ENCODE peak calls at places on chromosomes 3 and 15, in seven cellular contexts. One of them, this sample, is unnamed.

GRCh38 chr3:176953106-176954080 is 243.9 kb downstream of the TBL1XR1 start:
- DNase-seq in astrocyte: peak; percentile 51
- DNase-seq in psoas muscle: peak; percentile 64
- DNase-seq in IMR-90: peak; percentile 75
- DNase-seq in sigmoid colon: peak; percentile 86
- DNase-seq in right lobe of liver: peak; percentile 87
- DNase-seq in cardiac muscle cell: peak; percentile 75
- DNase-seq in this sample: no peak

GRCh38 chr15:41926184-41927056 is 32.6 kb upstream of the SPTBN5 start:
- DNase-seq in astrocyte: no peak
- DNase-seq in psoas muscle: no peak
- DNase-seq in IMR-90: no peak
- DNase-seq in sigmoid colon: no peak
- DNase-seq in right lobe of liver: no peak
- DNase-seq in cardiac muscle cell: no peak
- DNase-seq in this sample: no peak

GRCh38 chr3:66577804-66578203 is 77.0 kb upstream of the LRIG1 start:
- DNase-seq in astrocyte: no peak
- DNase-seq in psoas muscle: no peak
- DNase-seq in IMR-90: no peak
- DNase-seq in sigmoid colon: no peak
- DNase-seq in right lobe of liver: no peak
- DNase-seq in cardiac muscle cell: no peak
- DNase-seq in this sample: no peak

GRCh38 chr3:47162695-47163022 is 1.3 kb downstream of the SETD2 start:
- DNase-seq in astrocyte: no peak
- DNase-seq in psoas muscle: no peak
- DNase-seq in IMR-90: peak; percentile 16
- DNase-seq in sigmoid colon: no peak
- DNase-seq in right lobe of liver: no peak
- DNase-seq in cardiac muscle cell: peak; percentile 12
- DNase-seq in this sample: no peak

GRCh38 chr15:58247803-58248503 is 109.8 kb downstream of the AQP9 start:
- DNase-seq in astrocyte: no peak
- DNase-seq in psoas muscle: peak; percentile 81
- DNase-seq in IMR-90: peak; percentile 25
- DNase-seq in sigmoid colon: no peak
- DNase-seq in right lobe of liver: peak; percentile 89
- DNase-seq in cardiac muscle cell: peak; percentile 30
- DNase-seq in this sample: no peak

GRCh38 chr3:144128117-144128892 is 156.7 kb downstream of the DIPK2A start:
- DNase-seq in astrocyte: no peak
- DNase-seq in psoas muscle: no peak
- DNase-seq in IMR-90: no peak
- DNase-seq in sigmoid colon: no peak
- DNase-seq in right lobe of liver: no peak
- DNase-seq in cardiac muscle cell: no peak
- DNase-seq in this sample: no peak

GRCh38 chr3:111252795-111253194 is 181.2 kb downstream of the NECTIN3 start:
- DNase-seq in astrocyte: peak; percentile 24
- DNase-seq in psoas muscle: no peak
- DNase-seq in IMR-90: peak; percentile 51
- DNase-seq in sigmoid colon: no peak
- DNase-seq in right lobe of liver: no peak
- DNase-seq in cardiac muscle cell: peak; percentile 59
- DNase-seq in this sample: no peak

GRCh38 chr3:151426337-151426648 is 34.6 kb downstream of the IGSF10 start:
- DNase-seq in astrocyte: no peak
- DNase-seq in psoas muscle: no peak
- DNase-seq in IMR-90: no peak
- DNase-seq in sigmoid colon: no peak
- DNase-seq in right lobe of liver: no peak
- DNase-seq in cardiac muscle cell: no peak
- DNase-seq in this sample: no peak

GRCh38 chr3:184384342-184384741 is 4.5 kb downstream of the CHRD start:
- DNase-seq in astrocyte: no peak
- DNase-seq in psoas muscle: no peak
- DNase-seq in IMR-90: no peak
- DNase-seq in sigmoid colon: no peak
- DNase-seq in right lobe of liver: peak; percentile 40
- DNase-seq in cardiac muscle cell: no peak
- DNase-seq in this sample: no peak

GRCh38 chr15:43361313-43361903 is 9.4 kb downstream of the ZSCAN29 start:
- DNase-seq in astrocyte: no peak
- DNase-seq in psoas muscle: no peak
- DNase-seq in IMR-90: no peak
- DNase-seq in sigmoid colon: no peak
- DNase-seq in right lobe of liver: no peak
- DNase-seq in cardiac muscle cell: no peak
- DNase-seq in this sample: no peak

GRCh38 chr3:167749209-167749608 is 13.7 kb downstream of the SERPINI1 start:
- DNase-seq in astrocyte: no peak
- DNase-seq in psoas muscle: no peak
- DNase-seq in IMR-90: no peak
- DNase-seq in sigmoid colon: no peak
- DNase-seq in right lobe of liver: no peak
- DNase-seq in cardiac muscle cell: no peak
- DNase-seq in this sample: no peak

GRCh38 chr3:167743799-167744198 is 8.3 kb downstream of the SERPINI1 start:
- DNase-seq in astrocyte: no peak
- DNase-seq in psoas muscle: no peak
- DNase-seq in IMR-90: peak; percentile 1
- DNase-seq in sigmoid colon: no peak
- DNase-seq in right lobe of liver: no peak
- DNase-seq in cardiac muscle cell: no peak
- DNase-seq in this sample: no peak

GRCh38 chr3:167750273-167750971 is 14.9 kb downstream of the SERPINI1 start:
- DNase-seq in astrocyte: no peak
- DNase-seq in psoas muscle: no peak
- DNase-seq in IMR-90: no peak
- DNase-seq in sigmoid colon: no peak
- DNase-seq in right lobe of liver: no peak
- DNase-seq in cardiac muscle cell: no peak
- DNase-seq in this sample: no peak

GRCh38 chr3:167754049-167754448 is 18.5 kb downstream of the SERPINI1 start:
- DNase-seq in astrocyte: no peak
- DNase-seq in psoas muscle: no peak
- DNase-seq in IMR-90: no peak
- DNase-seq in sigmoid colon: no peak
- DNase-seq in right lobe of liver: no peak
- DNase-seq in cardiac muscle cell: no peak
- DNase-seq in this sample: no peak

GRCh38 chr3:167749728-167750127 is 14.2 kb downstream of the SERPINI1 start:
- DNase-seq in astrocyte: no peak
- DNase-seq in psoas muscle: no peak
- DNase-seq in IMR-90: no peak
- DNase-seq in sigmoid colon: no peak
- DNase-seq in right lobe of liver: no peak
- DNase-seq in cardiac muscle cell: no peak
- DNase-seq in this sample: no peak
- H3K27ac ChIP-seq in astrocyte: no peak overlapping the region
- H3K27ac ChIP-seq in psoas muscle: no peak overlapping the region
- H3K27ac ChIP-seq in IMR-90: no peak overlapping the region
- H3K27ac ChIP-seq in sigmoid colon: no peak overlapping the region
- H3K27ac ChIP-seq in right lobe of liver: no peak overlapping the region
- H3K27ac ChIP-seq in cardiac muscle cell: no peak overlapping the region
- H3K27ac ChIP-seq in this sample: no peak overlapping the region

GRCh38 chr15:39874890-39875549 is 45.0 kb downstream of the GPR176 start:
- DNase-seq in astrocyte: no peak
- DNase-seq in psoas muscle: no peak
- DNase-seq in IMR-90: no peak
- DNase-seq in sigmoid colon: no peak
- DNase-seq in right lobe of liver: no peak
- DNase-seq in cardiac muscle cell: peak; percentile 64
- DNase-seq in this sample: no peak
- TF ChIP-seq CTCF in astrocyte: peak; percentile 52
- TF ChIP-seq CTCF in psoas muscle: peak; percentile 31
- TF ChIP-seq CTCF in IMR-90: peak; percentile 51
- TF ChIP-seq CTCF in sigmoid colon: no peak
- TF ChIP-seq CTCF in right lobe of liver: peak; percentile 80
- TF ChIP-seq CTCF in cardiac muscle cell: peak; percentile 67
- TF ChIP-seq CTCF in this sample: peak; percentile 58

GRCh38 chr3:43996379-43997301 is 245.0 kb upstream of the TOPAZ1 start:
- DNase-seq in astrocyte: no peak
- DNase-seq in psoas muscle: no peak
- DNase-seq in IMR-90: no peak
- DNase-seq in sigmoid colon: no peak
- DNase-seq in right lobe of liver: no peak
- DNase-seq in cardiac muscle cell: peak; percentile 29
- DNase-seq in this sample: no peak

GRCh38 chr3:43995078-43995928 is 246.4 kb upstream of the TOPAZ1 start:
- DNase-seq in astrocyte: no peak
- DNase-seq in psoas muscle: no peak
- DNase-seq in IMR-90: no peak
- DNase-seq in sigmoid colon: no peak
- DNase-seq in right lobe of liver: no peak
- DNase-seq in cardiac muscle cell: peak; percentile 19
- DNase-seq in this sample: no peak

GRCh38 chr3:43994594-43995077 is 247.1 kb upstream of the TOPAZ1 start:
- DNase-seq in astrocyte: no peak
- DNase-seq in psoas muscle: no peak
- DNase-seq in IMR-90: no peak
- DNase-seq in sigmoid colon: no peak
- DNase-seq in right lobe of liver: no peak
- DNase-seq in cardiac muscle cell: no peak
- DNase-seq in this sample: no peak

GRCh38 chr3:43997788-43998373 is 243.8 kb upstream of the TOPAZ1 start:
- DNase-seq in astrocyte: no peak
- DNase-seq in psoas muscle: no peak
- DNase-seq in IMR-90: no peak
- DNase-seq in sigmoid colon: no peak
- DNase-seq in right lobe of liver: no peak
- DNase-seq in cardiac muscle cell: no peak
- DNase-seq in this sample: no peak

GRCh38 chr3:43995929-43996378 is 245.7 kb upstream of the TOPAZ1 start:
- DNase-seq in astrocyte: no peak
- DNase-seq in psoas muscle: no peak
- DNase-seq in IMR-90: no peak
- DNase-seq in sigmoid colon: no peak
- DNase-seq in right lobe of liver: no peak
- DNase-seq in cardiac muscle cell: no peak
- DNase-seq in this sample: no peak
- H3K27me3 ChIP-seq in astrocyte: peaks cover 57% of the 10 kb centered on the region
- H3K27me3 ChIP-seq in psoas muscle: peaks cover 92% of the 10 kb centered on the region
- H3K27me3 ChIP-seq in IMR-90: peaks cover 70% of the 10 kb centered on the region
- H3K27me3 ChIP-seq in sigmoid colon: peaks cover 73% of the 10 kb centered on the region
- H3K27me3 ChIP-seq in right lobe of liver: peaks cover 28% of the 10 kb centered on the region
- H3K27me3 ChIP-seq in cardiac muscle cell: peaks cover 86% of the 10 kb centered on the region
- H3K27me3 ChIP-seq in this sample: peaks cover 90% of the 10 kb centered on the region

DNA sequence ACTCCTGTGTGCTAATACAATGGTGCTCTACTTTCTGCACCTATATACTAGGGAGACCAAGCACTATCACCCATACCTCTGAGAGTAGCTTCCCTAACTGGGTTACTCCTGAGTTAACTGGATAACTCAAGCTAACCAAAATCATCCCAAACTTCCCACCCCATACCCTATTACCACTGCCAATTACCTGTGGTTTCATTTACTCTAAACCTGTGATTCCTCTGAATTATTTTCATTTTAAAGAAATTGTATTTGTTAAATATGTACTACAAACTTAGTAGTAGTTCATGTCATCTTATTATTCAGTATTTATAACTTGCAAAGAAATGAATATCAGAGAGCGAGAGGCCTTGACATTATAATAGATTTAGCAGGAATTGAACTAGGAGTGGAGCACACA is 340.5 kb downstream of the TBC1D5 start:
- DNase-seq in astrocyte: no peak
- DNase-seq in psoas muscle: no peak
- DNase-seq in IMR-90: no peak
- DNase-seq in sigmoid colon: no peak
- DNase-seq in right lobe of liver: no peak
- DNase-seq in cardiac muscle cell: no peak
- DNase-seq in this sample: no peak
- H3K27ac ChIP-seq in astrocyte: no peak overlapping the region
- H3K27ac ChIP-seq in psoas muscle: no peak overlapping the region
- H3K27ac ChIP-seq in IMR-90: no peak overlapping the region
- H3K27ac ChIP-seq in sigmoid colon: no peak overlapping the region
- H3K27ac ChIP-seq in right lobe of liver: no peak overlapping the region
- H3K27ac ChIP-seq in cardiac muscle cell: no peak overlapping the region
- H3K27ac ChIP-seq in this sample: no peak overlapping the region

DNA sequence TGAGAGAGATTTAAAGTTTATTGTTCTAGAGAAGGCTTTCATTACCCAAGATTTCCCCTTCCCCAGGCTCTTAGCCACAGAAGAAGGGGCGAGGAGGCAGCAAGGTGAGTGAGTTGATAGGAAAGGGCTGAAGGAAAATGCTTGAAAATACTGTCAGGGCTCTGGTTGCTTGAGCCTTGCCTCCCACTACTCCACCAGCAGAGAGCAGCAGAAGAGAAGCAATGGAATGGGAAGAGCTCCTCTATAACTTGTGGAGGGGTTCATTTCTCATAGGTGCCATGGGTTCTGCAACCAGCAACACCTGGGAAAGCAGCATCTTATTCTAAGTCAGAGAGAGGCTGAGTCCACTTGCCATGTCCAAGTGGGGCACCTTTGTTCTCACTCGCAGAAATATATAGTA is 184.0 kb upstream of the CNTN6 start:
- DNase-seq in astrocyte: no peak
- DNase-seq in psoas muscle: no peak
- DNase-seq in IMR-90: no peak
- DNase-seq in sigmoid colon: no peak
- DNase-seq in right lobe of liver: no peak
- DNase-seq in cardiac muscle cell: no peak
- DNase-seq in this sample: no peak
- TF ChIP-seq CTCF in astrocyte: peak; percentile 22
- TF ChIP-seq CTCF in psoas muscle: no peak
- TF ChIP-seq CTCF in IMR-90: no peak
- TF ChIP-seq CTCF in sigmoid colon: no peak
- TF ChIP-seq CTCF in right lobe of liver: no peak
- TF ChIP-seq CTCF in cardiac muscle cell: no peak
- TF ChIP-seq CTCF in this sample: no peak

GRCh38 chr15:39539466-39539865 is 41.4 kb upstream of the THBS1 start:
- DNase-seq in astrocyte: peak; percentile 62
- DNase-seq in psoas muscle: no peak
- DNase-seq in IMR-90: peak; percentile 4
- DNase-seq in sigmoid colon: no peak
- DNase-seq in right lobe of liver: no peak
- DNase-seq in cardiac muscle cell: no peak
- DNase-seq in this sample: no peak

GRCh38 chr15:39539973-39540558 is 40.8 kb upstream of the THBS1 start:
- DNase-seq in astrocyte: no peak
- DNase-seq in psoas muscle: no peak
- DNase-seq in IMR-90: no peak
- DNase-seq in sigmoid colon: no peak
- DNase-seq in right lobe of liver: no peak
- DNase-seq in cardiac muscle cell: no peak
- DNase-seq in this sample: no peak

GRCh38 chr15:39546842-39547241 is 34.0 kb upstream of the THBS1 start:
- DNase-seq in astrocyte: no peak
- DNase-seq in psoas muscle: no peak
- DNase-seq in IMR-90: no peak
- DNase-seq in sigmoid colon: no peak
- DNase-seq in right lobe of liver: no peak
- DNase-seq in cardiac muscle cell: no peak
- DNase-seq in this sample: no peak

GRCh38 chr15:39542385-39543065 is 38.4 kb upstream of the THBS1 start:
- DNase-seq in astrocyte: no peak
- DNase-seq in psoas muscle: no peak
- DNase-seq in IMR-90: no peak
- DNase-seq in sigmoid colon: no peak
- DNase-seq in right lobe of liver: no peak
- DNase-seq in cardiac muscle cell: no peak
- DNase-seq in this sample: no peak

GRCh38 chr15:39543651-39544050 is 37.2 kb upstream of the THBS1 start:
- DNase-seq in astrocyte: no peak
- DNase-seq in psoas muscle: no peak
- DNase-seq in IMR-90: no peak
- DNase-seq in sigmoid colon: no peak
- DNase-seq in right lobe of liver: no peak
- DNase-seq in cardiac muscle cell: peak; percentile 55
- DNase-seq in this sample: no peak
- H3K27me3 ChIP-seq in astrocyte: no peaks in the 10 kb centered on the region
- H3K27me3 ChIP-seq in psoas muscle: no peaks in the 10 kb centered on the region
- H3K27me3 ChIP-seq in IMR-90: no peaks in the 10 kb centered on the region
- H3K27me3 ChIP-seq in sigmoid colon: no peaks in the 10 kb centered on the region
- H3K27me3 ChIP-seq in right lobe of liver: no peaks in the 10 kb centered on the region
- H3K27me3 ChIP-seq in cardiac muscle cell: no peaks in the 10 kb centered on the region
- H3K27me3 ChIP-seq in this sample: no peaks in the 10 kb centered on the region

This sample was measured in CD4-positive, alpha-beta T cell.